ENCODE peak calls at places on chromosomes 3 and 15, in five cellular contexts. A is progenitor cell of endocrine pancreas, T is cardiac fibroblast, Q is heart left ventricle, D is foreskin fibroblast. Y is an unnamed sample.

GRCh38 chr3:71066849-71067261 is 516.7 kb downstream of the FOXP1 start:
- DNase-seq in A (no peak), T (peak), Q (no peak), D (no peak), Y (no peak)

GRCh38 chr3:70716832-70717231 is 404.4 kb upstream of the MDFIC2 start:
- DNase-seq in A (no peak), T (peak), Q (no peak), D (peak), Y (no peak)

GRCh38 chr3:182710557-182711157 is 82.6 kb upstream of the ATP11B start:
- DNase-seq in A (no peak), T (peak), Q (no peak), D (no peak), Y (peak)

GRCh38 chr3:134881305-134881704 is 86.2 kb downstream of the EPHB1 start:
- DNase-seq in A (no peak), T (no peak), Q (no peak), D (no peak), Y (no peak)

GRCh38 chr3:123292321-123293310 is 90.9 kb downstream of the SEC22A start:
- DNase-seq in A (no peak), T (no peak), Q (no peak), D (no peak), Y (no peak)

GRCh38 chr3:155656466-155656865 is 88.4 kb downstream of the PLCH1 start:
- DNase-seq in A (no peak), T (no peak), Q (no peak), D (no peak), Y (no peak)

GRCh38 chr3:46845860-46846623 is 17.2 kb downstream of the MYL3 start:
- DNase-seq in A (peak), T (peak), Q (peak), D (peak), Y (peak)

GRCh38 chr3:155411500-155412223 is 118.2 kb upstream of the STRIT1 start:
- DNase-seq in A (no peak), T (no peak), Q (no peak), D (no peak), Y (no peak)

GRCh38 chr3:98512576-98512975 is 10.1 kb downstream of the CLDND1 start:
- DNase-seq in A (no peak), T (no peak), Q (no peak), D (no peak), Y (no peak)

GRCh38 chr15:55282284-55282833 is 7.3 kb downstream of the RAB27A start:
- DNase-seq in A (no peak), T (peak), Q (no peak), D (peak), Y (no peak)

GRCh38 chr15:40054746-40055575 is 16.0 kb upstream of the SRP14 start:
- DNase-seq in A (no peak), T (no peak), Q (peak), D (peak), Y (peak)

GRCh38 chr3:20043398-20043797 is 3.2 kb downstream of the KAT2B start:
- DNase-seq in A (no peak), T (peak), Q (peak), D (no peak), Y (peak)

GRCh38 chr3:38108649-38109579 is 28.0 kb downstream of the ACAA1 start:
- DNase-seq in A (no peak), T (no peak), Q (no peak), D (no peak), Y (no peak)

GRCh38 chr15:85354432-85354831 is 26.0 kb upstream of the AKAP13 start:
- DNase-seq in A (no peak), T (peak), Q (no peak), D (peak), Y (no peak)

GRCh38 chr15:39511000-39511914 is 69.6 kb upstream of the THBS1 start:
- DNase-seq in A (no peak), T (peak), Q (peak), D (peak), Y (no peak)

GRCh38 chr3:61521229-61521628 is 40.1 kb upstream of the PTPRG start:
- DNase-seq in A (no peak), T (no peak), Q (no peak), D (no peak), Y (peak)

GRCh38 chr3:175956964-175957363 is 1097.8 kb downstream of the NAALADL2 start:
- DNase-seq in A (no peak), T (peak), Q (no peak), D (no peak), Y (no peak)

GRCh38 chr3:48553886-48554845 is 2.4 kb downstream of the PFKFB4 start:
- DNase-seq in A (no peak), T (no peak), Q (no peak), D (no peak), Y (no peak)

GRCh38 chr3:128107809-128108208 is 15.8 kb downstream of the RUVBL1 start:
- DNase-seq in A (no peak), T (peak), Q (no peak), D (no peak), Y (no peak)

GRCh38 chr15:69758810-69759410 is 306.3 kb downstream of the RPLP1 start:
- DNase-seq in A (no peak), T (peak), Q (no peak), D (no peak), Y (peak)

GRCh38 chr15:36499751-36500389 is 79.6 kb upstream of the CDIN1 start:
- DNase-seq in A (no peak), T (peak), Q (no peak), D (no peak), Y (no peak)

GRCh38 chr15:36502509-36502908 is 76.9 kb upstream of the CDIN1 start:
- DNase-seq in A (no peak), T (no peak), Q (no peak), D (no peak), Y (no peak)

GRCh38 chr15:36498922-36499321 is 80.5 kb upstream of the CDIN1 start:
- DNase-seq in A (no peak), T (no peak), Q (no peak), D (no peak), Y (no peak)

GRCh38 chr15:36498401-36498800 is 81.0 kb upstream of the CDIN1 start:
- DNase-seq in A (no peak), T (peak), Q (no peak), D (no peak), Y (no peak)

DNA sequence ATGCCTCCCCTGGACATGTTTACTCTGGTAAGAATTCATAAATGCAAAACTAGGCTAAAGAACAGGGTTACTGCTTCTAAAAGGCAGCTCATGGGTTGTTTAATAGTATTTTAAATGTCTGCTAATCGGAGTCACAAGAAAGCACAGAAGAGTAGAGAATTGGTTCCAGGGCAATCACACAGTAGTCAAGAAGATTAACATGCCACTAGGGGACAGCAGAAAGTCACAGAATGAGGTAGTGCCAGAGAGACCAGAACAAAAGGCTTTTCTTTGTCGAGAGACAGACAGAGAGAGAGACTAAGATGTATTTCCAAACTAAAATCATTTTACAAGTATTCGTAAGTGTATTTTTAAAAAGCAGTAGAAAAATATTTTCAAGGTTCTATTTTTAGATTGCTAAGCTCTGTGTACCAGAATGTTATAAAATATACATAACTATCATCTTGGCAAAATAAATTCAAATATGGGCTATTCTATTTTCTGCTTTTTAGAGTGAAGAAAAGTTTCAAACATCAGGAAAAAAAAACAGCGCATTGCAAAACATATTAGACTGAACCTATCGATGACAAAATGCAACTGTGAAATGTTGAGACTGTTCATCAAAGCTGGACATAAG is 78.3 kb upstream of the CDIN1 start:
- DNase-seq in A (no peak), T (peak), Q (no peak), D (peak), Y (peak)
- TF ChIP-seq CTCF in A (peak), T (peak), Q (peak), D (peak), Y (peak)

GRCh38 chr3:114179575-114179974 is 723 bp upstream of the DRD3 start:
- DNase-seq in A (no peak), T (peak), Q (no peak), D (peak), Y (no peak)
- TF ChIP-seq CTCF in A (peak), T (peak), Q (no peak), D (peak), Y (peak)

GRCh38 chr3:111285691-111286090 is 214.1 kb downstream of the NECTIN3 start:
- DNase-seq in A (no peak), T (no peak), Q (no peak), D (no peak), Y (no peak)

GRCh38 chr3:111282024-111282423 is 210.4 kb downstream of the NECTIN3 start:
- DNase-seq in A (no peak), T (no peak), Q (no peak), D (no peak), Y (no peak)

GRCh38 chr3:111284485-111285187 is 213.0 kb downstream of the NECTIN3 start:
- DNase-seq in A (no peak), T (no peak), Q (no peak), D (no peak), Y (no peak)

GRCh38 chr3:111285188-111285547 is 213.6 kb downstream of the NECTIN3 start:
- DNase-seq in A (no peak), T (no peak), Q (no peak), D (no peak), Y (no peak)

DNA sequence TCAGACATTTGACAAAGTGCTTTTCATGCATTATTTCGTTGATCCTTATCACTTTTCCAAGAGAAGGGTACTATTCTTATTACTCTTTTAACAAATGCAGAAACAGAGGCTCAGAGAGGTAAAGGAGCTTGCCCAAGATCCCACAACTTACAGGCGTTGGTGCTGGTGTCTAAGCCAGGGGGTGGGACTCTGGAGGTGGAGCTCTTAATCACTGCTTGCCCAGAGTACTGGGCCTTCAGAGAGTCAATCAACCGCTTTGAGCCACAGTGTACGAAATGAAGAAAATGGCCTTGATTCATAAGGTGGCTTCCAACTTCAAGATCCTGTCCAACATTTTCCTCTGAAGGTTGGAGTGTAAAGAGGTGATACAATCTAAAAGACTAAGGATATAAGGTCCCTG is 211.5 kb downstream of the NECTIN3 start:
- DNase-seq in A (no peak), T (no peak), Q (no peak), D (no peak), Y (no peak)
- TF ChIP-seq CTCF in A (no peak), T (no peak), Q (no peak), D (no peak), Y (no peak)

GRCh38 chr3:139541898-139542288 is 2.4 kb upstream of the RBP1 start:
- DNase-seq in A (no peak), T (no peak), Q (no peak), D (no peak), Y (no peak)
- TF ChIP-seq CTCF in A (no peak), T (no peak), Q (no peak), D (no peak), Y (no peak)

DNA sequence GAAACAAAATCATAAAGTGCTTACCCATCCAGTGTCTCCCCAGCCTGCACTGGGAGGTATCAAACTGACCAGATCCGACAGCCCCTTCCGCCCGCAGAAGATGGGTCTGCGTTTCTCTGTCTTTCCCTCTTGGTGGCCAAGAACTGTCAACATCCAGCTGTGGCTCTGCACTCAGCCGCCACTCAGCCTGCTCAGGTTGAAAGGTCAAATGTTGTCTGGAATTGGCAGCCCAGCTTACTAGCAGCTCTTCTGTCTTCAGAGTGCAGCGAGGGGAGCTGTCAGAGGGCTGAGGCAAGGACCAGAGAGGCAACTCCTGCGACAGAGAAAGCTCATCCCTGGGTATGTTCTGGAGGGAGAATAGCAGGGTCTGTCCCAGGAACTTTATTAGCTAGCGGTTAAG is 45.4 kb downstream of the GOLGA6L2 start:
- DNase-seq in A (no peak), T (no peak), Q (no peak), D (no peak), Y (no peak)
- TF ChIP-seq CTCF in A (no peak), T (no peak), Q (no peak), D (no peak), Y (no peak)

DNA sequence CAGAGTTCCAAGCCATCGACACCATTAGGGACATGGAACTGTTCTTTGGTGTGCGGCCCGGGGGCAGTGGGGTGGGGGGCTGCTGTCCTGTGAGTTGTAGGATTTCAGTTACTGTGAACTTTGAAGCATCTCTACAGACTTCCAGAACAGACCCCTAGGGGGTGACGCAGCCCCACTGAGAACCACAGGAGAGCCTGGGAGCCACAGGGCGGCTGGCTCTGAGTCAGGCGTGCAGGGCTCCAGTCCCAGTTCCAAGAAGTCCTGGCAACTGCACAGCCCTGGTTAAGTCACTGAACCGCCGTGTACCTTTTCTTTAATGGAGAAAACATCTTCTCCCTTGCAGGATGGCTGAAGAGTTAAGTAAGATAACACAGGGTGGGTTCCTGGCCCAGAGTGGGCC is 23.5 kb upstream of the LRTM1 start:
- DNase-seq in A (peak), T (peak), Q (peak), D (peak), Y (no peak)
- TF ChIP-seq CTCF in A (peak), T (peak), Q (peak), D (peak), Y (no peak)

DNA sequence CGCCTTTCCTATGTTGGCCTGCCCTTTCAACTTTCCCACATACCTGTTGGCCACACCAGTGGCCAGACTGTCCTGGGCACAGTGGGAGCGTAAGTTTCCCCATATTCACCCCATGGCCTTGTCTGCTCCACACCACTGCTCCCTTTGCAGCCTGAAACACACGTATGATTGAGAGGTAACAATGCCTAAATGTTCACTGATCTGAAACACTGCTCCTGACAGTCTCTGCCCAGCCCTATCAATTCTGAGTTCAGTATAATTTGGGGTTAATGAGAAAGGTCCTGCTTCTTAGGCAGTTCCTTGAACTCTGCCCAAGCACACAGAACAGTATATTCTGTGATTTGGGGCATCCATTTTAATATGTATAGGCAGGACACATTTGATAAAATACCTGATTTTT is 52.2 kb downstream of the ANXA2 start:
- DNase-seq in A (no peak), T (no peak), Q (no peak), D (no peak), Y (no peak)
- TF ChIP-seq CTCF in A (no peak), T (no peak), Q (no peak), D (no peak), Y (no peak)

DNA sequence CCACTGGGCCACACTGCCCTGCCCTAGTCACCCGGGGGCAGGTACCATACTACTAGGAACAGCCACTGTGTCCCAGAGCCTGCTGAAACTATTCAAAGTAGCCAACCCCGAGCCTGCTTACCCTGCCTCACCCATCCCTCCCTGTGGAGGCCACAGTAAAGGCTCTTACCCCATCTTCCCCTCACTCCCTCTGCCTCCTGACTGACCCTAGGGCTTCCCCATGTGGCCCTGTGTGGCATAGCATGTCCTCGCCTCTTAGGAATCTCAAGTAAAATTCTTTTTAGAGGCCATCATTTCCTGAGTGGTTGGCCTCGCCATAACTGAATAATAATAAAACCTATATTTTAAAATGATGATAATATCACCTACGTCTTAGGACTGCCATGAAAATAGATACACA is 112.2 kb upstream of the SLC6A11 start:
- DNase-seq in A (no peak), T (peak), Q (no peak), D (peak), Y (no peak)
- TF ChIP-seq CTCF in A (peak), T (peak), Q (no peak), D (peak), Y (no peak)

DNA sequence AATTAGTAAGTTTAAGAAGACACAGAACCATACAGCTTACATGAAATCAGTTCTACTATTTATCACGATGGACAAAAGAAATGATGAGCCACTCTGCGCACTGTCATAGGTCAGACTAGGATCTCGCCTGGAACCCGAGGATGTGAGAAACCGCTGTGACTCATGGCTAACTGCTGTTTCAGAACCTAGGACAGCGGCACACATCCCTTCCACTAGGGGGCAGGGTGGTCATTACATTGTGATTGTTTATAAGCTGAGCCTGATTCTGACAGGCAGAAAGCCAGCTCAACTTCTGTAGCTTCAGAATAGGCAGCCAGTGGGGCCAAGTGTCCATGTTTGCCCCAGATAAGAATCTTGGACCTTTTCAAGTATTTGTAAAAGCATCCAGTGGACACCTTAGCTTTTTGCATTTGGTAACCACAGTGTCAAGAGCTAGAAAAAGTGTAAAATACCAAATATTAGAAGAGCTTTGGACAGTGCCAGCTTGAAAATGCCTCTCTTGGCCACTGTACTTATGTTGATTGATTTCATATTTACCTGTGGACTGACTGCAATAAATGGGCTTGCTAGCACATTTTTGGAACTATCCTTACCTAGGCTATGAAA is 115.8 kb downstream of the KBTBD8 start:
- DNase-seq in A (peak), T (peak), Q (peak), D (peak), Y (peak)
- TF ChIP-seq CTCF in A (peak), T (peak), Q (peak), D (peak), Y (peak)

DNA sequence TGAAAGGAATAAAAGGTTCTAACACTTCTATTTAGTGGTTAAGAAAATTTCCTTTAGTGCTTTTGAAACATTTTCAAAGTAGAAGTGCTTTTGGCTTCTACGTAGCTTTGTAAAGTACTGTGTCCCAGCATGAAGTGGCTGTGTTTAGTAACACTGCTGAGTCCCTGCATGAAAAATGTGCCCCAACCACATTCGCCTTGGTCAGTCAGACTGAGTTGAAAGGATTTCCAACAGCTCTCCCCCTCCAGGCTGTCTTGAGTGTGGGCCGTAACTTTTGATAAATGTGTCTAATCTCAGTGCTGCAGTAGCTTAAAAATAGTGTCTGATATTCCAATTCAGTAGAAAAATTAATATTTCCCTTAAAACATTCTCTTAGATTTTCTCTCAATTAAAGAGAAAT is 115.0 kb downstream of the NR1D2 start:
- DNase-seq in A (no peak), T (peak), Q (no peak), D (peak), Y (no peak)
- TF ChIP-seq CTCF in A (no peak), T (no peak), Q (no peak), D (no peak), Y (no peak)

Y was measured in GM13976.